ENCODE peak calls at places on chromosome 18, in eight cellular contexts. H, A, F, Z, P, X, L and W are unnamed samples.

GRCh38 chr18:63366270-63366990 is 576 bp downstream of the KDSR start:
- DNase-seq in H (peak), A (peak), F (peak), Z (peak), P (peak), X (peak), L (no peak), W (peak)

GRCh38 chr18:12023375-12023774 is 42.1 kb downstream of the IMPA2 start:
- DNase-seq in H (no peak), A (no peak), F (no peak), Z (no peak), P (peak), X (no peak), L (no peak), W (no peak)

GRCh38 chr18:77650799-77651385 is 401.2 kb downstream of the GALR1 start:
- DNase-seq in H (peak), A (no peak), F (peak), Z (peak), P (peak), X (peak), L (no peak), W (no peak)

GRCh38 chr18:45156941-45157340 is 458.3 kb upstream of the SLC14A2 start:
- DNase-seq in H (no peak), A (no peak), F (no peak), Z (peak), P (no peak), X (no peak), L (no peak), W (no peak)

GRCh38 chr18:75293591-75293990 is 83.0 kb downstream of the TSHZ1 start:
- DNase-seq in H (no peak), A (no peak), F (no peak), Z (peak), P (no peak), X (no peak), L (no peak), W (no peak)

GRCh38 chr18:9082763-9083510 is 19.6 kb upstream of the NDUFV2 start:
- DNase-seq in H (no peak), A (no peak), F (no peak), Z (no peak), P (no peak), X (no peak), L (no peak), W (no peak)

GRCh38 chr18:63160172-63160995 is 159.2 kb downstream of the BCL2 start:
- DNase-seq in H (no peak), A (no peak), F (no peak), Z (no peak), P (no peak), X (no peak), L (no peak), W (no peak)

GRCh38 chr18:22032392-22032961 is 136.9 kb upstream of the GATA6 start:
- DNase-seq in H (no peak), A (no peak), F (no peak), Z (peak), P (no peak), X (no peak), L (peak), W (peak)

GRCh38 chr18:62521588-62521987 is 1.2 kb upstream of the ZCCHC2 start:
- DNase-seq in H (no peak), A (peak), F (no peak), Z (peak), P (no peak), X (no peak), L (no peak), W (no peak)

GRCh38 chr18:78833833-78834232 is 145.8 kb upstream of the SALL3 start:
- DNase-seq in H (no peak), A (no peak), F (no peak), Z (no peak), P (no peak), X (no peak), L (no peak), W (no peak)

GRCh38 chr18:39571511-39571910 is 2005.9 kb upstream of the CELF4 start:
- DNase-seq in H (no peak), A (peak), F (peak), Z (peak), P (no peak), X (no peak), L (no peak), W (peak)

GRCh38 chr18:8816805-8817204 is 111.4 kb downstream of the MTCL1 start:
- DNase-seq in H (no peak), A (no peak), F (no peak), Z (peak), P (no peak), X (no peak), L (no peak), W (no peak)

GRCh38 chr18:58592223-58593214 is 36.4 kb downstream of the ALPK2 start:
- DNase-seq in H (no peak), A (no peak), F (no peak), Z (no peak), P (no peak), X (no peak), L (no peak), W (no peak)

GRCh38 chr18:76426738-76427305 is 68.2 kb downstream of the ZNF516 start:
- DNase-seq in H (no peak), A (peak), F (peak), Z (peak), P (no peak), X (peak), L (no peak), W (peak)

GRCh38 chr18:68847219-68847860 is 49.5 kb downstream of the CCDC102B start:
- DNase-seq in H (no peak), A (no peak), F (peak), Z (peak), P (no peak), X (no peak), L (no peak), W (no peak)

GRCh38 chr18:75161629-75162028 is 47.3 kb downstream of the PTGR3 start:
- DNase-seq in H (peak), A (peak), F (no peak), Z (peak), P (no peak), X (no peak), L (no peak), W (peak)

GRCh38 chr18:43442571-43442970 is 165.3 kb upstream of the SYT4 start:
- DNase-seq in H (no peak), A (no peak), F (no peak), Z (no peak), P (no peak), X (no peak), L (no peak), W (no peak)

GRCh38 chr18:23453657-23454011 is 547 bp downstream of the RIOK3 start:
- DNase-seq in H (no peak), A (no peak), F (no peak), Z (peak), P (no peak), X (no peak), L (no peak), W (peak)

GRCh38 chr18:67217551-67218166 is 298.9 kb downstream of the DSEL start:
- DNase-seq in H (peak), A (peak), F (peak), Z (peak), P (no peak), X (peak), L (peak), W (peak)

GRCh38 chr18:31791817-31792579 is 31.3 kb upstream of the SLC25A52 start:
- DNase-seq in H (no peak), A (no peak), F (no peak), Z (no peak), P (no peak), X (no peak), L (no peak), W (no peak)

DNA sequence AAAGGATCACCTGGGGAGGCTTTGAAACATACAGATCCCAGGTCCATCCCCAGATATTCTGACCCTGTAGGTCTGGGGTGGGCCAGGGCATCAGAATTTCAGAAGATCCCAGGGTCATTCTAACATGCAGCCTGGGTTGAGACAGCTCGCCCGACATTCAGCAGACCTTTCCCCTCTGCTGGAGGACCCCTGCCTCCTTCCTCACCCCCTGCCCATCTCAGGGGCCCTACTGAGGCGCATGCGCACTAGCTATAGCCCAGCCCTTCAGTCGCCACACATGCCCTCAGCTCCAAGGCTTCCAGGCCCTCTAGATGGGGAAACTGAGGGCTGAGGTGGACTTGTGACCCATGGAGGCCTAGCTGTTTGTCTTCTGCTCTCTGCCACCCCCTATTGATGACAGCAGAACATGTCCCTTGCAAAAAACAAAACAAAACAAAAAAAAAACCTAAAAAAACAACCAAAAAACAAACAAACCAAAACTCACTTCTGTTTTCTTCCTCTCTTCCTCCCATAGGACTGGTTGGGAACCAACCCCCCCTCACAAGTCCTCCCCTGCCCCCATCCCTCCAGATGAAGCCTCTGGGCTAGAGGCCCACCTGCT is 91.3 kb downstream of the ZBTB7C start:
- DNase-seq in H (no peak), A (no peak), F (no peak), Z (no peak), P (no peak), X (no peak), L (no peak), W (no peak)
- TF ChIP-seq CTCF in H (no peak), A (peak), F (peak), Z (no peak), P (peak), X (no peak), L (no peak), W (peak)

GRCh38 chr18:46213295-46213694 is 109.1 kb downstream of the HAUS1 start:
- DNase-seq in H (no peak), A (no peak), F (peak), Z (no peak), P (no peak), X (no peak), L (no peak), W (no peak)
- TF ChIP-seq CTCF in H (peak), A (peak), F (peak), Z (no peak), P (peak), X (peak), L (no peak), W (peak)

GRCh38 chr18:42229211-42230210 is 274.5 kb downstream of the PIK3C3 start:
- DNase-seq in H (no peak), A (no peak), F (no peak), Z (no peak), P (no peak), X (no peak), L (no peak), W (no peak)
- TF ChIP-seq CTCF in H (no peak), A (no peak), F (no peak), Z (no peak), P (no peak), X (no peak), L (no peak), W (no peak)

GRCh38 chr18:3596324-3597158 is 146.6 kb downstream of the TGIF1 start:
- DNase-seq in H (peak), A (peak), F (no peak), Z (peak), P (peak), X (peak), L (no peak), W (peak)
- TF ChIP-seq CTCF in H (no peak), A (no peak), F (no peak), Z (no peak), P (no peak), X (peak), L (peak), W (peak)

DNA sequence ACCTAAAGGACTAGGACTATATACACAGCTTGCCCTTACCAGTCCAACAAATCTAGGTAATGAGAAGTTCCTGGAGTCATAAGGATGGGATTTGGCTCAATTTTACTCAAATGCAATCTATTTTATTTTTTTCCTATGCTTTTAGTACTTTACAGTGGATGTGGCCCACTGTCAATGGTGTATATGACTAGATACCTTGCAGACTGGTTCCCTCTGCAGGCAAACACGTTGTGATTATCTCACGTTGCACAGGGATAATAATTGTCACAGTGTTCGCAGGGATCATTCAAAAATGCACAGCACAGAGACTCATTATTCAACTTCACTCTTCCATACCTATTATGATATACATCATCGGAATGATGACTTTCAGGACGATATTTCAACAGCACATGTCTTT is 359.7 kb downstream of the MBD2 start:
- DNase-seq in H (no peak), A (no peak), F (peak), Z (peak), P (no peak), X (no peak), L (no peak), W (no peak)
- TF ChIP-seq CTCF in H (no peak), A (no peak), F (peak), Z (no peak), P (no peak), X (no peak), L (no peak), W (no peak)

GRCh38 chr18:26185267-26185666 is 41.0 kb upstream of the TAF4B start:
- DNase-seq in H (no peak), A (no peak), F (peak), Z (peak), P (no peak), X (no peak), L (no peak), W (no peak)
- TF ChIP-seq CTCF in H (no peak), A (peak), F (peak), Z (peak), P (no peak), X (no peak), L (no peak), W (no peak)